ENCODE peak calls at places on chromosomes 2 and 18, in nine cellular contexts. One of them, this sample, is unnamed.

GRCh38 chr18:30175621-30176225 is 866.8 kb downstream of the DSC3 start:
- DNase-seq in CD4-positive, alpha-beta T cell: no peak
- DNase-seq in RWPE1: no peak
- DNase-seq in Peyer's patch: no peak
- DNase-seq in ovary: no peak
- DNase-seq in HCT116: no peak
- DNase-seq in neural progenitor cell: no peak
- DNase-seq in left lung: no peak
- DNase-seq in IMR-90: no peak
- DNase-seq in this sample: no peak

GRCh38 chr2:217370391-217370790 is 510.5 kb upstream of the TNP1 start:
- DNase-seq in IMR-90: peak; percentile 77
- DNase-seq in RWPE1: peak; percentile 72
- DNase-seq in left lung: no peak
- DNase-seq in CD4-positive, alpha-beta T cell: no peak
- DNase-seq in ovary: no peak
- DNase-seq in neural progenitor cell: no peak
- DNase-seq in Peyer's patch: no peak
- DNase-seq in HCT116: peak; percentile 4
- DNase-seq in this sample: no peak

GRCh38 chr2:29485631-29486030 is 370.4 kb downstream of the CLIP4 start:
- DNase-seq in RWPE1: no peak
- DNase-seq in CD4-positive, alpha-beta T cell: no peak
- DNase-seq in neural progenitor cell: no peak
- DNase-seq in left lung: no peak
- DNase-seq in IMR-90: no peak
- DNase-seq in ovary: no peak
- DNase-seq in Peyer's patch: no peak
- DNase-seq in HCT116: no peak
- DNase-seq in this sample: no peak

GRCh38 chr2:103161456-103162289 is 399.8 kb downstream of the TMEM182 start:
- DNase-seq in ovary: no peak
- DNase-seq in Peyer's patch: no peak
- DNase-seq in left lung: no peak
- DNase-seq in IMR-90: peak; percentile 30
- DNase-seq in HCT116: peak; percentile 16
- DNase-seq in neural progenitor cell: peak; percentile 79
- DNase-seq in CD4-positive, alpha-beta T cell: no peak
- DNase-seq in RWPE1: peak; percentile 62
- DNase-seq in this sample: no peak

GRCh38 chr2:112141623-112142001 is 3.4 kb downstream of the FBLN7 start:
- DNase-seq in left lung: no peak
- DNase-seq in CD4-positive, alpha-beta T cell: no peak
- DNase-seq in IMR-90: no peak
- DNase-seq in ovary: no peak
- DNase-seq in RWPE1: no peak
- DNase-seq in Peyer's patch: no peak
- DNase-seq in HCT116: no peak
- DNase-seq in neural progenitor cell: no peak
- DNase-seq in this sample: no peak

GRCh38 chr2:205883965-205884364 is 201.7 kb downstream of the NRP2 start:
- DNase-seq in IMR-90: no peak
- DNase-seq in ovary: no peak
- DNase-seq in Peyer's patch: no peak
- DNase-seq in CD4-positive, alpha-beta T cell: no peak
- DNase-seq in neural progenitor cell: no peak
- DNase-seq in HCT116: no peak
- DNase-seq in left lung: no peak
- DNase-seq in RWPE1: no peak
- DNase-seq in this sample: no peak

GRCh38 chr2:28231110-28231621 is 161.5 kb upstream of the FOSL2 start:
- DNase-seq in HCT116: no peak
- DNase-seq in CD4-positive, alpha-beta T cell: no peak
- DNase-seq in neural progenitor cell: no peak
- DNase-seq in RWPE1: no peak
- DNase-seq in left lung: no peak
- DNase-seq in ovary: no peak
- DNase-seq in Peyer's patch: no peak
- DNase-seq in IMR-90: peak; percentile 69
- DNase-seq in this sample: no peak

GRCh38 chr2:28449489-28450395 is 46.1 kb upstream of the PLB1 start:
- DNase-seq in CD4-positive, alpha-beta T cell: peak; percentile 23
- DNase-seq in Peyer's patch: peak; percentile 53
- DNase-seq in neural progenitor cell: no peak
- DNase-seq in ovary: no peak
- DNase-seq in RWPE1: peak; percentile 63
- DNase-seq in left lung: no peak
- DNase-seq in IMR-90: peak; percentile 46
- DNase-seq in HCT116: peak; percentile 21
- DNase-seq in this sample: no peak

GRCh38 chr2:38549851-38550250 is 52.9 kb downstream of the HNRNPLL start:
- DNase-seq in neural progenitor cell: no peak
- DNase-seq in IMR-90: no peak
- DNase-seq in HCT116: no peak
- DNase-seq in Peyer's patch: no peak
- DNase-seq in CD4-positive, alpha-beta T cell: no peak
- DNase-seq in left lung: no peak
- DNase-seq in RWPE1: no peak
- DNase-seq in ovary: no peak
- DNase-seq in this sample: no peak

GRCh38 chr2:70920367-70920715 is 15.4 kb upstream of the ATP6V1B1 start:
- DNase-seq in Peyer's patch: no peak
- DNase-seq in HCT116: no peak
- DNase-seq in IMR-90: no peak
- DNase-seq in CD4-positive, alpha-beta T cell: no peak
- DNase-seq in neural progenitor cell: no peak
- DNase-seq in ovary: no peak
- DNase-seq in RWPE1: no peak
- DNase-seq in left lung: no peak
- DNase-seq in this sample: no peak

GRCh38 chr2:136932700-136933099 is 167.4 kb downstream of the THSD7B start:
- DNase-seq in IMR-90: no peak
- DNase-seq in Peyer's patch: no peak
- DNase-seq in ovary: no peak
- DNase-seq in RWPE1: peak; percentile 31
- DNase-seq in neural progenitor cell: peak; percentile 67
- DNase-seq in left lung: no peak
- DNase-seq in HCT116: no peak
- DNase-seq in CD4-positive, alpha-beta T cell: no peak
- DNase-seq in this sample: no peak

GRCh38 chr18:77013777-77014525 is 118.6 kb downstream of the MBP start:
- DNase-seq in left lung: no peak
- DNase-seq in Peyer's patch: no peak
- DNase-seq in IMR-90: no peak
- DNase-seq in RWPE1: no peak
- DNase-seq in HCT116: no peak
- DNase-seq in neural progenitor cell: no peak
- DNase-seq in CD4-positive, alpha-beta T cell: no peak
- DNase-seq in ovary: no peak
- DNase-seq in this sample: no peak

GRCh38 chr2:120791243-120791960 is 55.7 kb downstream of the GLI2 start:
- DNase-seq in Peyer's patch: no peak
- DNase-seq in left lung: no peak
- DNase-seq in CD4-positive, alpha-beta T cell: no peak
- DNase-seq in RWPE1: no peak
- DNase-seq in HCT116: no peak
- DNase-seq in ovary: no peak
- DNase-seq in neural progenitor cell: no peak
- DNase-seq in IMR-90: no peak
- DNase-seq in this sample: no peak

GRCh38 chr2:198928026-198928425 is 529.7 kb downstream of the SATB2 start:
- DNase-seq in left lung: no peak
- DNase-seq in RWPE1: no peak
- DNase-seq in ovary: no peak
- DNase-seq in Peyer's patch: no peak
- DNase-seq in neural progenitor cell: no peak
- DNase-seq in HCT116: no peak
- DNase-seq in CD4-positive, alpha-beta T cell: no peak
- DNase-seq in IMR-90: no peak
- DNase-seq in this sample: no peak

GRCh38 chr18:48627216-48627615 is 88.4 kb downstream of the CTIF start:
- DNase-seq in HCT116: peak; percentile 32
- DNase-seq in IMR-90: peak; percentile 65
- DNase-seq in ovary: no peak
- DNase-seq in left lung: no peak
- DNase-seq in CD4-positive, alpha-beta T cell: no peak
- DNase-seq in RWPE1: no peak
- DNase-seq in Peyer's patch: no peak
- DNase-seq in neural progenitor cell: no peak
- DNase-seq in this sample: no peak

GRCh38 chr18:26014462-26014861 is 76.0 kb downstream of the SS18 start:
- DNase-seq in left lung: no peak
- DNase-seq in CD4-positive, alpha-beta T cell: no peak
- DNase-seq in IMR-90: no peak
- DNase-seq in Peyer's patch: no peak
- DNase-seq in ovary: no peak
- DNase-seq in neural progenitor cell: no peak
- DNase-seq in RWPE1: no peak
- DNase-seq in HCT116: no peak
- DNase-seq in this sample: no peak

GRCh38 chr18:26021061-26021754 is 69.2 kb downstream of the SS18 start:
- DNase-seq in left lung: no peak
- DNase-seq in neural progenitor cell: no peak
- DNase-seq in CD4-positive, alpha-beta T cell: no peak
- DNase-seq in RWPE1: no peak
- DNase-seq in Peyer's patch: no peak
- DNase-seq in HCT116: no peak
- DNase-seq in ovary: no peak
- DNase-seq in IMR-90: no peak
- DNase-seq in this sample: no peak

GRCh38 chr18:26022585-26022984 is 67.8 kb downstream of the SS18 start:
- DNase-seq in Peyer's patch: no peak
- DNase-seq in HCT116: no peak
- DNase-seq in CD4-positive, alpha-beta T cell: no peak
- DNase-seq in RWPE1: no peak
- DNase-seq in left lung: no peak
- DNase-seq in IMR-90: no peak
- DNase-seq in neural progenitor cell: peak; percentile 13
- DNase-seq in ovary: no peak
- DNase-seq in this sample: no peak

DNA sequence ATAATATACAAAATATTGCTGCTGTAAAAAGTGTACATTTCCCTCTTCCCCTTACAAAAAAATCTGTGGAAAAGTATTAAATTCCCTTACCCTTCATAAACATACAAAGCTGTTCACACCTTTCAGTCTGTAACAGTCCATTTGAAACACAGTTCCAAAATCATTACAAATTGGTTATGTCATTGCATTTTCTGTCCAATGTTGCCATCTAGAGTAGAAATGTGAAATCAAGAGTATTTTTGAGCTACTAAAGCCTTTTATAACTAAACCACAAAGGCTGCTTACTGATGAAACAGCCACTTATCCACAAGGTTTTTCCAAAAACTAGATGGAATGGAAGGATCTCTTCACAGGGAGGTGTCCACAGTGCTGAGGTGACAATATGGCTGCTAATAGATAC is 72.5 kb downstream of the SS18 start:
- DNase-seq in CD4-positive, alpha-beta T cell: no peak
- DNase-seq in ovary: no peak
- DNase-seq in Peyer's patch: no peak
- DNase-seq in left lung: no peak
- DNase-seq in RWPE1: no peak
- DNase-seq in IMR-90: no peak
- DNase-seq in neural progenitor cell: no peak
- DNase-seq in HCT116: no peak
- DNase-seq in this sample: no peak
- TF ChIP-seq CTCF in CD4-positive, alpha-beta T cell: no peak
- TF ChIP-seq CTCF in ovary: no peak
- TF ChIP-seq CTCF in Peyer's patch: no peak
- TF ChIP-seq CTCF in left lung: no peak
- TF ChIP-seq CTCF in RWPE1: no peak
- TF ChIP-seq CTCF in IMR-90: no peak
- TF ChIP-seq CTCF in neural progenitor cell: peak; percentile 20
- TF ChIP-seq CTCF in HCT116: no peak
- TF ChIP-seq CTCF in this sample: no peak

GRCh38 chr2:144503221-144503620 is 16.7 kb downstream of the ZEB2 start:
- DNase-seq in CD4-positive, alpha-beta T cell: no peak
- DNase-seq in left lung: no peak
- DNase-seq in Peyer's patch: no peak
- DNase-seq in ovary: no peak
- DNase-seq in IMR-90: no peak
- DNase-seq in neural progenitor cell: no peak
- DNase-seq in HCT116: no peak
- DNase-seq in RWPE1: no peak
- DNase-seq in this sample: no peak
- H3K27ac ChIP-seq in CD4-positive, alpha-beta T cell: no peak overlapping the region
- H3K27ac ChIP-seq in left lung: peak overlapping the region; percentile 4
- H3K27ac ChIP-seq in Peyer's patch: no peak overlapping the region
- H3K27ac ChIP-seq in ovary: no peak overlapping the region
- H3K27ac ChIP-seq in IMR-90: no peak overlapping the region
- H3K27ac ChIP-seq in neural progenitor cell: peak overlapping the region; percentile 63
- H3K27ac ChIP-seq in HCT116: no peak overlapping the region
- H3K27ac ChIP-seq in RWPE1: no peak overlapping the region
- H3K27ac ChIP-seq in this sample: peak overlapping the region; percentile 100

GRCh38 chr18:13811993-13812392 is 12.0 kb upstream of the MC5R start:
- DNase-seq in HCT116: no peak
- DNase-seq in CD4-positive, alpha-beta T cell: no peak
- DNase-seq in left lung: no peak
- DNase-seq in Peyer's patch: no peak
- DNase-seq in neural progenitor cell: no peak
- DNase-seq in IMR-90: no peak
- DNase-seq in RWPE1: no peak
- DNase-seq in ovary: no peak
- DNase-seq in this sample: no peak
- TF ChIP-seq CTCF in HCT116: no peak
- TF ChIP-seq CTCF in CD4-positive, alpha-beta T cell: no peak
- TF ChIP-seq CTCF in left lung: no peak
- TF ChIP-seq CTCF in Peyer's patch: peak; percentile 27
- TF ChIP-seq CTCF in neural progenitor cell: no peak
- TF ChIP-seq CTCF in IMR-90: peak; percentile 11
- TF ChIP-seq CTCF in RWPE1: no peak
- TF ChIP-seq CTCF in ovary: no peak
- TF ChIP-seq CTCF in this sample: no peak

GRCh38 chr2:218607436-218608115 is at the start of gene PLCD4:
- DNase-seq in HCT116: no peak
- DNase-seq in IMR-90: peak; percentile 80
- DNase-seq in RWPE1: peak; percentile 82
- DNase-seq in CD4-positive, alpha-beta T cell: no peak
- DNase-seq in Peyer's patch: no peak
- DNase-seq in ovary: no peak
- DNase-seq in neural progenitor cell: peak; percentile 47
- DNase-seq in left lung: no peak
- DNase-seq in this sample: no peak
- H3K27ac ChIP-seq in HCT116: no peak within 1 kb of the TSS
- H3K27ac ChIP-seq in IMR-90: peak within 1 kb of the TSS; percentile 35
- H3K27ac ChIP-seq in RWPE1: peak within 1 kb of the TSS; percentile 95
- H3K27ac ChIP-seq in CD4-positive, alpha-beta T cell: no peak within 1 kb of the TSS
- H3K27ac ChIP-seq in Peyer's patch: no peak within 1 kb of the TSS
- H3K27ac ChIP-seq in ovary: no peak within 1 kb of the TSS
- H3K27ac ChIP-seq in neural progenitor cell: no peak within 1 kb of the TSS
- H3K27ac ChIP-seq in left lung: peak within 1 kb of the TSS; percentile 53
- H3K27ac ChIP-seq in this sample: peak within 1 kb of the TSS; percentile 11

GRCh38 chr18:9831046-9831722 is 54.6 kb upstream of the TXNDC2 start:
- DNase-seq in left lung: no peak
- DNase-seq in IMR-90: no peak
- DNase-seq in Peyer's patch: no peak
- DNase-seq in HCT116: no peak
- DNase-seq in CD4-positive, alpha-beta T cell: no peak
- DNase-seq in ovary: no peak
- DNase-seq in RWPE1: no peak
- DNase-seq in neural progenitor cell: no peak
- DNase-seq in this sample: no peak
- TF ChIP-seq CTCF in left lung: no peak
- TF ChIP-seq CTCF in IMR-90: no peak
- TF ChIP-seq CTCF in Peyer's patch: peak; percentile 30
- TF ChIP-seq CTCF in HCT116: no peak
- TF ChIP-seq CTCF in CD4-positive, alpha-beta T cell: no peak
- TF ChIP-seq CTCF in ovary: no peak
- TF ChIP-seq CTCF in RWPE1: no peak
- TF ChIP-seq CTCF in neural progenitor cell: peak; percentile 7
- TF ChIP-seq CTCF in this sample: no peak

This sample was measured in dorsolateral prefrontal cortex.